ENCODE peak calls at places on chromosome 5, in nine cellular contexts. P is right cardiac atrium, U is left colon, I is body of pancreas, E is gastroesophageal sphincter, J is left lung, S is pancreas, N is upper lobe of right lung, L is aorta. K is an unnamed sample.

GRCh38 chr5:150042459-150042858 is 41.9 kb downstream of the HMGXB3 start:
- ATAC-seq in L (no peak), S (no peak), J (no peak), E (no peak), U (no peak), N (no peak), I (no peak), P (peak; percentile 20), K (no peak)

GRCh38 chr5:168047043-168047668 is 244.3 kb upstream of the WWC1 start:
- ATAC-seq in L (no peak), I (peak; percentile 85), P (peak; percentile 76), U (peak; percentile 99), E (no peak), S (peak; percentile 97), N (peak; percentile 74), J (peak; percentile 82), K (peak; percentile 78)

GRCh38 chr5:39194466-39195136 is 24.8 kb downstream of the FYB1 start:
- ATAC-seq in U (no peak), L (no peak), P (no peak), E (no peak), S (no peak), J (peak; percentile 60), I (no peak), N (peak; percentile 64), K (peak; percentile 95)

GRCh38 chr5:181054871-181055494 is 14.9 kb downstream of the BTNL9 start:
- ATAC-seq in J (no peak), E (no peak), I (no peak), S (no peak), P (no peak), N (no peak), U (no peak), L (no peak), K (no peak)

GRCh38 chr5:69113851-69114250 is 20.0 kb downstream of the SLC30A5 start:
- ATAC-seq in P (no peak), N (no peak), I (no peak), L (no peak), E (no peak), S (no peak), J (no peak), U (no peak), K (no peak)

GRCh38 chr5:66892715-66893114 is 296.5 kb downstream of the MAST4 start:
- ATAC-seq in N (no peak), S (no peak), P (no peak), U (no peak), L (no peak), E (no peak), J (no peak), I (no peak), K (no peak)

GRCh38 chr5:138177936-138178515 is 404 bp downstream of the BRD8 start:
- ATAC-seq in P (peak; percentile 60), L (no peak), J (peak; percentile 69), I (no peak), U (peak; percentile 52), N (peak; percentile 40), E (no peak), S (peak; percentile 69), K (no peak)

GRCh38 chr5:10501554-10502075 is 59.9 kb downstream of the ROPN1L start:
- ATAC-seq in P (no peak), I (no peak), E (peak; percentile 35), U (no peak), S (no peak), J (no peak), L (no peak), N (no peak), K (no peak)

GRCh38 chr5:172849636-172850453 is 15.8 kb downstream of the ERGIC1 start:
- ATAC-seq in U (peak; percentile 76), E (no peak), P (peak; percentile 49), N (peak; percentile 36), J (peak; percentile 51), I (no peak), L (no peak), S (peak; percentile 53), K (peak; percentile 89)

GRCh38 chr5:107474724-107475489 is 195.8 kb downstream of the EFNA5 start:
- ATAC-seq in N (peak; percentile 70), J (peak; percentile 67), E (no peak), U (peak; percentile 65), L (no peak), P (peak; percentile 46), S (peak; percentile 85), I (peak; percentile 68), K (peak; percentile 74)

GRCh38 chr5:135964670-135965320 is 10.0 kb upstream of the LECT2 start:
- ATAC-seq in J (no peak), U (no peak), S (no peak), L (no peak), I (no peak), E (no peak), N (no peak), P (no peak), K (no peak)

GRCh38 chr5:131328536-131329186 is 64.8 kb downstream of the CDC42SE2 start:
- ATAC-seq in J (peak; percentile 21), U (peak; percentile 67), P (no peak), S (peak; percentile 23), E (no peak), L (no peak), N (no peak), I (no peak), K (peak; percentile 91)

GRCh38 chr5:157913575-157913974 is 54.6 kb upstream of the CLINT1 start:
- ATAC-seq in P (no peak), U (no peak), J (no peak), N (no peak), E (no peak), S (no peak), I (no peak), L (no peak), K (peak; percentile 39)

GRCh38 chr5:142660196-142660595 is 25.7 kb downstream of the FGF1 start:
- ATAC-seq in N (no peak), S (no peak), L (no peak), I (no peak), J (no peak), U (no peak), P (no peak), E (no peak), K (no peak)

GRCh38 chr5:56550227-56550626 is 265.1 kb upstream of the MAP3K1 start:
- ATAC-seq in N (peak; percentile 51), U (no peak), E (no peak), P (no peak), I (no peak), S (no peak), L (no peak), J (no peak), K (no peak)

GRCh38 chr5:35862126-35862525 is 5.4 kb downstream of the IL7R start:
- ATAC-seq in I (no peak), S (no peak), J (no peak), L (no peak), E (no peak), N (peak; percentile 26), P (no peak), U (no peak), K (no peak)

GRCh38 chr5:96870094-96871021 is 5.9 kb upstream of the ERAP2 start:
- ATAC-seq in L (no peak), P (no peak), E (no peak), J (no peak), I (no peak), U (no peak), S (no peak), N (no peak), K (no peak)

GRCh38 chr5:137300411-137301240 is 198.5 kb downstream of the SPOCK1 start:
- ATAC-seq in L (peak; percentile 65), P (peak; percentile 62), J (no peak), S (peak; percentile 9), N (no peak), I (no peak), U (no peak), E (peak; percentile 51), K (no peak)

GRCh38 chr5:169302046-169302445 is 1.1 kb upstream of the SLIT3 start:
- ATAC-seq in P (no peak), S (no peak), J (no peak), U (no peak), L (peak; percentile 30), I (no peak), E (no peak), N (no peak), K (no peak)

GRCh38 chr5:75473463-75473862 is 38.0 kb downstream of the CERT1 start:
- ATAC-seq in P (no peak), I (no peak), J (no peak), N (no peak), E (no peak), S (peak; percentile 50), L (no peak), U (no peak), K (no peak)

GRCh38 chr5:103270581-103270980 is 12.0 kb downstream of the MACIR start:
- ATAC-seq in N (no peak), S (no peak), U (no peak), E (no peak), P (no peak), J (no peak), L (no peak), I (no peak), K (no peak)

GRCh38 chr5:87195616-87196015 is 72.1 kb upstream of the RASA1 start:
- ATAC-seq in S (no peak), N (no peak), J (no peak), L (no peak), I (no peak), P (no peak), E (no peak), U (no peak), K (no peak)